ENCODE peak calls at places on chromosomes 11 and 22, in six cellular contexts. R is spleen, O is A549, P is body of pancreas, B is uterus, U is transverse colon. Q is an unnamed sample.

GRCh38 chr22:48513446-48513845 is 1314.2 kb downstream of the BRD1 start:
- DNase-seq in R (no peak), O (no peak), P (no peak), B (no peak), U (no peak), Q (no peak)

GRCh38 chr11:2122907-2123627 is 16.1 kb downstream of the IGF2 start:
- DNase-seq in R (peak), O (no peak), P (no peak), B (no peak), U (no peak), Q (no peak)

GRCh38 chr11:94493146-94493442 is 550 bp downstream of the MRE11 start:
- DNase-seq in R (no peak), O (no peak), P (no peak), B (no peak), U (no peak), Q (no peak)

GRCh38 chr11:133163463-133164419 is 368.6 kb downstream of the OPCML start:
- DNase-seq in R (no peak), O (peak), P (peak), B (no peak), U (no peak), Q (peak)

GRCh38 chr11:57549983-57550382 is 12.6 kb downstream of the SMTNL1 start:
- DNase-seq in R (no peak), O (no peak), P (no peak), B (no peak), U (no peak), Q (no peak)

GRCh38 chr11:30511408-30511807 is 74.7 kb downstream of the MPPED2 start:
- DNase-seq in R (no peak), O (no peak), P (no peak), B (no peak), U (no peak), Q (no peak)

GRCh38 chr11:78646564-78647185 is 72.0 kb upstream of the NARS2 start:
- DNase-seq in R (no peak), O (peak), P (peak), B (no peak), U (peak), Q (peak)

GRCh38 chr22:38923463-38924196 is 33.8 kb upstream of the APOBEC3A start:
- DNase-seq in R (no peak), O (peak), P (peak), B (peak), U (peak), Q (peak)

GRCh38 chr11:84164722-84165121 is 878.6 kb upstream of the CCDC90B start:
- DNase-seq in R (no peak), O (no peak), P (no peak), B (no peak), U (no peak), Q (no peak)

GRCh38 chr22:39204216-39204615 is 40.6 kb downstream of the PDGFB start:
- DNase-seq in R (peak), O (no peak), P (no peak), B (no peak), U (no peak), Q (no peak)

GRCh38 chr22:28899199-28899853 is 16.0 kb downstream of the ZNRF3 start:
- DNase-seq in R (peak), O (no peak), P (no peak), B (no peak), U (no peak), Q (no peak)

GRCh38 chr22:46081831-46082210 is 68.5 kb upstream of the PPARA start:
- DNase-seq in R (peak), O (no peak), P (peak), B (peak), U (peak), Q (no peak)

GRCh38 chr11:75765116-75765515 is 3.5 kb upstream of the DGAT2 start:
- DNase-seq in R (no peak), O (no peak), P (no peak), B (no peak), U (no peak), Q (no peak)

GRCh38 chr11:68974421-68975194 is 6.2 kb downstream of the MRGPRD start:
- DNase-seq in R (peak), O (peak), P (no peak), B (peak), U (peak), Q (peak)

GRCh38 chr11:119910056-119910455 is 181.1 kb upstream of the NECTIN1 start:
- DNase-seq in R (no peak), O (no peak), P (peak), B (no peak), U (peak), Q (no peak)

GRCh38 chr22:38674888-38675287 is 6.9 kb upstream of the TOMM22 start:
- DNase-seq in R (no peak), O (no peak), P (no peak), B (no peak), U (no peak), Q (no peak)

GRCh38 chr11:103959279-103959930 is 77.0 kb upstream of the DDI1 start:
- DNase-seq in R (no peak), O (peak), P (no peak), B (no peak), U (no peak), Q (no peak)

GRCh38 chr22:46732041-46732379 is 6.0 kb downstream of the CERK start:
- DNase-seq in R (no peak), O (no peak), P (no peak), B (no peak), U (no peak), Q (no peak)

GRCh38 chr11:102142333-102142732 is 32.1 kb downstream of the YAP1 start:
- DNase-seq in R (no peak), O (no peak), P (no peak), B (no peak), U (no peak), Q (no peak)

GRCh38 chr22:23404689-23405365 is 175.3 kb downstream of the IGLL1 start:
- DNase-seq in R (peak), O (no peak), P (peak), B (no peak), U (no peak), Q (no peak)

GRCh38 chr22:29473001-29473400 is 7.0 kb upstream of the NEFH start:
- DNase-seq in R (no peak), O (no peak), P (no peak), B (no peak), U (no peak), Q (no peak)

GRCh38 chr22:28582806-28583205 is 96.8 kb downstream of the TTC28 start:
- DNase-seq in R (no peak), O (no peak), P (no peak), B (no peak), U (no peak), Q (no peak)

GRCh38 chr11:78952866-78953265 is 378.2 kb upstream of the NARS2 start:
- DNase-seq in R (no peak), O (no peak), P (no peak), B (no peak), U (no peak), Q (no peak)

GRCh38 chr22:44181912-44182590 is 1.3 kb downstream of the PARVG start:
- DNase-seq in R (peak), O (no peak), P (no peak), B (no peak), U (no peak), Q (no peak)

GRCh38 chr11:131038597-131038996 is 122.3 kb upstream of the SNX19 start:
- DNase-seq in R (no peak), O (peak), P (no peak), B (no peak), U (no peak), Q (no peak)

GRCh38 chr11:77046060-77046501 is 11.9 kb downstream of the B3GNT6 start:
- DNase-seq in R (no peak), O (peak), P (peak), B (peak), U (peak), Q (no peak)

GRCh38 chr22:25076281-25076680 is 123.4 kb upstream of the CRYBB3 start:
- DNase-seq in R (no peak), O (no peak), P (no peak), B (no peak), U (no peak), Q (no peak)

GRCh38 chr11:105230586-105230985 is 91.0 kb upstream of the CARD18 start:
- DNase-seq in R (no peak), O (no peak), P (no peak), B (no peak), U (no peak), Q (no peak)

GRCh38 chr11:40188848-40189247 is 1270.6 kb downstream of the LRRC4C start:
- DNase-seq in R (no peak), O (no peak), P (peak), B (no peak), U (no peak), Q (no peak)

GRCh38 chr11:58919561-58919960 is 19.7 kb upstream of the GLYATL1 start:
- DNase-seq in R (no peak), O (no peak), P (no peak), B (no peak), U (no peak), Q (no peak)

GRCh38 chr11:73957654-73958361 is 7.0 kb downstream of the DNAJB13 start:
- DNase-seq in R (no peak), O (no peak), P (no peak), B (no peak), U (no peak), Q (no peak)
- TF ChIP-seq POLR2A in R (no peak), O (no peak), P (no peak), B (no peak), U (no peak), Q (no peak)

GRCh38 chr22:27477171-27477570 is 324.4 kb downstream of the MN1 start:
- DNase-seq in R (no peak), O (no peak), P (no peak), B (no peak), U (no peak), Q (no peak)

GRCh38 chr22:27474711-27475547 is 326.6 kb downstream of the MN1 start:
- DNase-seq in R (no peak), O (peak), P (no peak), B (peak), U (no peak), Q (peak)

GRCh38 chr22:27475548-27475897 is 326.0 kb downstream of the MN1 start:
- DNase-seq in R (no peak), O (no peak), P (no peak), B (no peak), U (no peak), Q (no peak)

GRCh38 chr22:27476318-27476717 is 325.2 kb downstream of the MN1 start:
- DNase-seq in R (no peak), O (no peak), P (no peak), B (no peak), U (no peak), Q (no peak)

GRCh38 chr22:27476729-27477128 is 324.8 kb downstream of the MN1 start:
- DNase-seq in R (no peak), O (peak), P (no peak), B (no peak), U (no peak), Q (peak)
- TF ChIP-seq POLR2A in R (no peak), O (no peak), P (no peak), B (no peak), U (no peak), Q (no peak)

GRCh38 chr11:47233989-47234668 is 14.5 kb downstream of the ACP2 start:
- DNase-seq in R (no peak), O (peak), P (peak), B (peak), U (peak), Q (peak)
- TF ChIP-seq POLR2A in R (no peak), O (no peak), P (no peak), B (no peak), U (no peak), Q (no peak)

GRCh38 chr11:17778352-17778751 is 43.8 kb downstream of the KCNC1 start:
- DNase-seq in R (peak), O (no peak), P (no peak), B (no peak), U (no peak), Q (no peak)

GRCh38 chr11:17779861-17780594 is 45.4 kb downstream of the KCNC1 start:
- DNase-seq in R (peak), O (no peak), P (no peak), B (no peak), U (no peak), Q (no peak)

GRCh38 chr11:17780668-17781067 is 46.1 kb downstream of the KCNC1 start:
- DNase-seq in R (peak), O (no peak), P (no peak), B (no peak), U (no peak), Q (no peak)

GRCh38 chr11:17777726-17778091 is 43.1 kb downstream of the KCNC1 start:
- DNase-seq in R (peak), O (no peak), P (no peak), B (no peak), U (no peak), Q (no peak)

GRCh38 chr11:17778956-17779860 is 44.6 kb downstream of the KCNC1 start:
- DNase-seq in R (peak), O (no peak), P (no peak), B (no peak), U (no peak), Q (no peak)
- TF ChIP-seq POLR2A in R (no peak), O (no peak), P (no peak), B (no peak), U (no peak), Q (no peak)

DNA sequence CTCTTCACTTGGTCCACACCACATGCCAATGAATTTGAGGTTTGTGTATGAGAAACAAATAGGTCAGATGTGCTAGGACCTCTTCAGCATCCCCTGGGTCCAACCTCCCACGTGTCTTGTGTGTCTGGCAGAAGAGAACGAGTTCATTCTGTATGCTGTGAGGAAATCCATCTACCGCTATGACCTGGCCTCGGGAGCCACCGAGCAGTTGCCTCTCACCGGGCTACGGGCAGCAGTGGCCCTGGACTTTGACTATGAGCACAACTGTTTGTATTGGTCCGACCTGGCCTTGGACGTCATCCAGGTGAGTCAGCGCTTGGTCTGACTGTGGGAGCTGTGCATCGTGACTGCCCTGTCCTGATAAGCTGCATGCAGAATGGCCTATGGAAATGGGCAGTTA is 101.0 kb upstream of the SORL1-AS1 start:
- DNase-seq in R (no peak), O (peak), P (peak), B (peak), U (peak), Q (no peak)
- TF ChIP-seq POLR2A in R (no peak), O (no peak), P (no peak), B (no peak), U (no peak), Q (no peak)

DNA sequence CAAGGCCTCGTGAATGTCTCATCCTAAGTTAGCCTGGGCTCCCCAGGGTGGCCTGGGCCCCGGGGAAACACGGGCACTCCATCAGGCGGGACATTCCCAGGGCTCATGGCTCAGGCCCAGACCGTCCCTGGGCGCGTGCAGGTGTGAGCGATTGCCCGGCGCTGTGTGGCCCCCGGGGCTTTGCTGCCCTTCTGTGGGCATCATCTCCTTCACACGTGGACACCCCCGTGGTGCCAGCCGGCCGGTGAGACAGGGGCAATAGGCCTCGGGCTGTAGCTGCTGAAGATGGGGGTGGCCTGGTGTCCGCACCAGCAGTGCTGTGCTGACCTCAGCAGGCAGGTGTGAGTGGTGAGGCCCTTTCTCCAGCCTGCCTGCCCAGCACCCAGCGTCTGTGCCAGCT is 4.6 kb upstream of the SELENOO start:
- DNase-seq in R (no peak), O (no peak), P (no peak), B (no peak), U (no peak), Q (no peak)
- TF ChIP-seq POLR2A in R (no peak), O (no peak), P (no peak), B (no peak), U (no peak), Q (no peak)

DNA sequence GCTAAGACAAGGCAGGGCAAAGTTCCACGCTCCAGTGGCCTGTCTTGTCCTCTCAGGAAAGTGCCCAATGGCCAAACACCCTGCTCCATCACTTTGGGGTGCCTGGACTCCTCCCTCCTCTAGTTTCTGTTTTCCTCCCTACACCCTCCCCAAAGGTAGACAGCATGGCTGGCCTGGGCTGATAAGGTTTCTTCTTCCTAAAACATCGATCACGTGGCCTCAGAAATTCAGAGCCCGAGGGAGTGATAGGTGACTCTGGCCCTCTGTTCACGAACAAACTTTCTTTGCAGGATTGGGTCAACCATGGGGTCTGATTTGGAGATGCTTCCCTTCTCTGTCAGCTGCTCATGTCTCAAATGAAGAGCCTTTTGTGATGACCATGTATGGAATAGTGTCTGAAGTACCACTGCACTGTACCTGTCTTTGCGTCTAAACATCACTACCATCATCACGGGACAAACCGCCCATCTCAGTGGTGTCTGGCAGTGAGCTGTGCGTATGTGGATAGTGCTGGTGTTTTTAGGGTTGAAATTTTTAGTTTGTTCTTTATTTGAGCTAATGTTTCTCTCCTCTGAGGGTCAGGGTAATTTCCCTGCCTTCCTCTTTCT is 6.1 kb downstream of the MICAL2 start:
- DNase-seq in R (no peak), O (no peak), P (no peak), B (no peak), U (no peak), Q (no peak)
- TF ChIP-seq POLR2A in R (no peak), O (no peak), P (no peak), B (no peak), U (no peak), Q (no peak)

DNA sequence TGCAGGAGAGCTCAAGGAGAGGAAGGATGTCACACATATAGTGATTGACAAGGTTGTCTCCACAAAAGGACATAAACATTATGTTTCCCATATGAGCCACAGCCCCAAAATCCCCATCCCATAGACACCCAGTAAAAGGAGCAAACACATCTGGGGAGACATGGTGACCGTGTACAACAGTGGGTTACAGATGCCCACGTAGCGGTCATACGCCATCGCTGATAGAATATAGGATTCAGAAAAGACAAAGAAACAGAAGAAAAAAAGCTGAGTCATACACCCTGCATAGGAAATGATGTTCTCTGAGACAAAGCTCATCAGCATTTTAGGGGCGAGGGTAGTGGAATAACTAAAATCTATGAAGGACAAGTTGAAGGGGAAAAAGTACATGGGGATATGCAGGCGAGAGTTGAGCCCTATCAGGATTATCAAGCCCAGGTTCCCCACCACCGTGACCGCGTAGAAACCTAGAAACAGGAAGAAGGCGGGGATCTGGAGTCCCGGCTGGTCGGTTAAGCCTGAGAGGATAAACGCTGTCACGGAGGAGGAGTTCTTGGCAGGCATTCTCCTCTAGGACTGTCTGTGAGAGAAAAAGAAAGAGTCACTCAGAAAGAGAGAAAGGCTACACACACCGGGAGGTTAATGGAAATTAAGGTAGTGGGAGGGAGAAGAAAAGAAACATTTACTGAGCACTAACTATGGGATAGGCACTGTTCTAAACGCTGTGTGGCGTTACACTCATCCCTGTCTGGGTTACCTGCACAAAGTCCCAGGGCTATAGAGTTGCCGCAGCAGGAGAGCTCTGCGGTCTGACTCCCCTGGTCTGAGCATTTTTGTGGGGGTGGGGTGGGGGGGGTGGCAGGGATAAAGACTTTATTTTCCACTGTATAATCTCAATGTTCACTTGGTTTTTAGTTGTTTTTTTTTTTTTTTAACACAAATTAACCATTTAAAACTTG is 36.1 kb upstream of the OR8B8 start:
- DNase-seq in R (no peak), O (peak), P (no peak), B (no peak), U (no peak), Q (no peak)
- TF ChIP-seq POLR2A in R (no peak), O (no peak), P (no peak), B (no peak), U (no peak), Q (no peak)

DNA sequence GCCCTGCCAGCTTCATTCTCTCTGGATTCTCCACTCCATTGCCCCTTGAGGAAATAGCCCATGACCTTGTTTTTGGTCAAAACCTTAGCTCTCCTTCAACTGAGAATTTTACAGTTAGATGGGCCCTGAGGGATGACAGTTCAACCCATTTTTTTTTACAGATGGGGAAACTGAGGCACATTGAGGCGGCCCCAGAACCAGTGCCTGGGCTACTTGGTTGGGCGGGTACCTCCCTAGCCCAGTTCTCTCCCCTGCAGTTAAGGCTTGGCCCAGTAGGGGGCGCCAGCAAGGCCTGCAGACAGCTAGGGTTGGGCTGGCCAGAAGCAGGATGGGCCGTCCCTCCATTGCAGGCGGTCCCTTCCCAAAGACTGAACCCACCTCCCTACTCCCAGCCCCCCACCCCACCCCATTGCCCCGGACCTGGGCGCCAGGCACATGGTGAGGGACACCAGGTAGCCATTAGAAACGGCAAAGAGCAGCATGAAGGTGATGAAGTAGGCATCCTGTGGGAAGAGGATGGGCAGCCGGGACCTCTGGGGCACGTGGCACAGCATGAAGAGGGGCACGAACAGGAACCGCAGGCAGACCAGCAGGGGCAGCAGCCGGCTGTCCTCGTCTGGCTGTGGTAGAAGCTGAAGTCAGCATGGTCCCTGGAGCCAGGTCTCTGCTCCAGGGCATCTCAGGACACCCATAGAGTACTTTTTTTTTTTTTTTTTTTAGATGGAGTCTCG is 7.6 kb downstream of the SLC29A2 start:
- DNase-seq in R (peak), O (peak), P (peak), B (no peak), U (peak), Q (peak)
- TF ChIP-seq POLR2A in R (no peak), O (no peak), P (no peak), B (no peak), U (no peak), Q (no peak)

GRCh38 chr11:5267033-5267563 is 2.6 kb downstream of the HBE1 start:
- DNase-seq in R (no peak), O (no peak), P (no peak), B (no peak), U (no peak), Q (no peak)
- TF ChIP-seq POLR2A in R (no peak), O (no peak), P (no peak), B (no peak), U (no peak), Q (no peak)

Q was measured in H54.